ENCODE peak calls at places on chromosomes 3 and 15, in seven cellular contexts. W is HT1080; C is mucosa of descending colon; U is SW480; Y is naive thymus-derived CD8-positive, alpha-beta T cell; Q is caudate nucleus; P is IMR-90. M is an unnamed sample.

GRCh38 chr3:39467394-39468107 is at the start of gene MOBP:
- DNase-seq in W (no peak), C (no peak), U (no peak), Y (no peak), Q (no peak), P (no peak), M (no peak)

GRCh38 chr3:129593595-129594339 is 12.7 kb downstream of the PLXND1 start:
- DNase-seq in W (no peak), C (peak), U (peak), Y (no peak), Q (no peak), P (no peak), M (no peak)

GRCh38 chr3:43998841-43999805 is 242.6 kb upstream of the TOPAZ1 start:
- DNase-seq in W (peak), C (no peak), U (peak), Y (no peak), Q (no peak), P (no peak), M (peak)

GRCh38 chr3:15768421-15769255 is 29.1 kb downstream of the ANKRD28 start:
- DNase-seq in W (peak), C (no peak), U (peak), Y (no peak), Q (no peak), P (peak), M (no peak)

GRCh38 chr15:40857601-40858351 is 13.9 kb downstream of the SPINT1 start:
- DNase-seq in W (peak), C (peak), U (peak), Y (peak), Q (peak), P (peak), M (peak)

GRCh38 chr3:164360738-164361376 is 717.4 kb downstream of the SI start:
- DNase-seq in W (peak), C (no peak), U (no peak), Y (no peak), Q (no peak), P (no peak), M (no peak)

GRCh38 chr15:83323296-83323711 is 38.8 kb upstream of the BNC1 start:
- DNase-seq in W (peak), C (no peak), U (peak), Y (no peak), Q (no peak), P (peak), M (no peak)

GRCh38 chr3:37458162-37458895 is 283.9 kb upstream of the LRRFIP2 start:
- DNase-seq in W (no peak), C (no peak), U (no peak), Y (no peak), Q (no peak), P (no peak), M (no peak)

GRCh38 chr15:25783607-25784131 is 79.5 kb downstream of the ATP10A start:
- DNase-seq in W (no peak), C (no peak), U (peak), Y (peak), Q (no peak), P (peak), M (no peak)

GRCh38 chr3:135018171-135018923 is 223.3 kb downstream of the EPHB1 start:
- DNase-seq in W (no peak), C (no peak), U (no peak), Y (no peak), Q (no peak), P (no peak), M (no peak)

GRCh38 chr3:131091768-131092167 is 65.1 kb downstream of the NEK11 start:
- DNase-seq in W (peak), C (no peak), U (no peak), Y (no peak), Q (no peak), P (peak), M (no peak)

GRCh38 chr3:134663646-134664456 is 13.0 kb upstream of the KY start:
- DNase-seq in W (peak), C (no peak), U (no peak), Y (no peak), Q (no peak), P (peak), M (no peak)

GRCh38 chr3:66431494-66431893 is 69.3 kb downstream of the LRIG1 start:
- DNase-seq in W (peak), C (no peak), U (no peak), Y (no peak), Q (no peak), P (peak), M (no peak)

GRCh38 chr15:40063563-40064011 is 24.6 kb upstream of the SRP14 start:
- DNase-seq in W (peak), C (no peak), U (no peak), Y (no peak), Q (no peak), P (peak), M (no peak)

GRCh38 chr3:71972031-71972430 is 187.1 kb upstream of the PROK2 start:
- DNase-seq in W (no peak), C (no peak), U (no peak), Y (no peak), Q (no peak), P (no peak), M (no peak)

GRCh38 chr15:23003736-23004135 is 23.6 kb upstream of the CYFIP1 start:
- DNase-seq in W (no peak), C (no peak), U (no peak), Y (no peak), Q (no peak), P (no peak), M (no peak)